ENCODE peak calls at places on chromosomes 3 and 15, in four cellular contexts. C is CD4-positive, alpha-beta memory T cell; J is MG63; G is spleen. E is an unnamed sample. For H3K9me3, the result is how much of the 10 kb centered on the place peaks cover.

GRCh38 chr3:65412591-65412990 is 626.1 kb downstream of the MAGI1 start:
- DNase-seq in C (no peak), J (no peak), G (no peak), E (no peak)

GRCh38 chr3:119700269-119700919 is 2.4 kb upstream of the CFAP91 start:
- DNase-seq in C (peak), J (peak), G (no peak), E (no peak)

GRCh38 chr15:96147267-96147666 is 183.2 kb upstream of the NR2F2 start:
- DNase-seq in C (no peak), J (no peak), G (no peak), E (no peak)

GRCh38 chr15:50134524-50135024 is 15.5 kb upstream of the ATP8B4 start:
- DNase-seq in C (no peak), J (no peak), G (no peak), E (peak)

GRCh38 chr3:191383104-191383503 is 52.8 kb upstream of the UTS2B start:
- DNase-seq in C (no peak), J (no peak), G (no peak), E (no peak)

GRCh38 chr3:183244219-183244618 is 8.8 kb upstream of the B3GNT5 start:
- DNase-seq in C (no peak), J (no peak), G (no peak), E (no peak)

GRCh38 chr3:61877359-61877770 is 316.0 kb downstream of the PTPRG start:
- DNase-seq in C (no peak), J (no peak), G (no peak), E (no peak)

GRCh38 chr3:22627993-22628499 is 575.1 kb upstream of the UBE2E2 start:
- DNase-seq in C (no peak), J (no peak), G (no peak), E (no peak)

GRCh38 chr3:151766454-151766853 is 32.7 kb downstream of the AADACL2 start:
- DNase-seq in C (no peak), J (no peak), G (no peak), E (no peak)

GRCh38 chr3:122679467-122680291 is 960 bp upstream of the PARP14 start:
- DNase-seq in C (peak), J (peak), G (peak), E (no peak)

GRCh38 chr15:68650901-68651709 is 72.3 kb downstream of the CORO2B start:
- DNase-seq in C (peak), J (no peak), G (peak), E (no peak)

GRCh38 chr3:111890051-111890580 is 31.1 kb downstream of the PHLDB2 start:
- DNase-seq in C (no peak), J (peak), G (no peak), E (no peak)

GRCh38 chr3:194990454-194991337 is 280.3 kb downstream of the XXYLT1 start:
- DNase-seq in C (no peak), J (no peak), G (no peak), E (no peak)

GRCh38 chr3:143099213-143099612 is 20.4 kb upstream of the CHST2 start:
- DNase-seq in C (no peak), J (no peak), G (no peak), E (no peak)

GRCh38 chr3:143099690-143100089 is 19.9 kb upstream of the CHST2 start:
- DNase-seq in C (no peak), J (no peak), G (no peak), E (no peak)

GRCh38 chr3:143105170-143105569 is 14.4 kb upstream of the CHST2 start:
- DNase-seq in C (no peak), J (no peak), G (no peak), E (no peak)

GRCh38 chr3:143101792-143102381 is 17.7 kb upstream of the CHST2 start:
- DNase-seq in C (no peak), J (no peak), G (no peak), E (no peak)

DNA sequence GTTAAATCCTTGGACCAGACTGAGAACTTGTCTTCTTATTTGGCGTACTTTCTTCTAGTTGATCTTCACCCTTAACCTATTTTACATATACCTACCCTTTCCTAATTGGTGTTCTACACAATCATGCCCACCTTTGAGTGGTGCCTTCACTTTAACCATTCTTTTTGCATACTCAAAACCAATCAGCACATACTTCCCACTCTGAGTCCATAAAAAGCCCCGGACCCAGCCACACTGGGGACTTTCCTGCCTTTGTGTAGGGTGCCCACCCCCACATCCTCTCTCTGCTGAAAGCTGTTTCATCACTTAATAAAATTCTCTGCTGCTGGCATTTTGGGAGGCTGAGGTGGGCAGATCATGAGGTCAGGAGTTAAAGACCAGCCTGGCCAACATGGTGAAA is 15.9 kb upstream of the CHST2 start:
- DNase-seq in C (no peak), J (no peak), G (no peak), E (no peak)
- H3K9me3 ChIP-seq in C (under half), J (under half), G (under half), E (under half)

DNA sequence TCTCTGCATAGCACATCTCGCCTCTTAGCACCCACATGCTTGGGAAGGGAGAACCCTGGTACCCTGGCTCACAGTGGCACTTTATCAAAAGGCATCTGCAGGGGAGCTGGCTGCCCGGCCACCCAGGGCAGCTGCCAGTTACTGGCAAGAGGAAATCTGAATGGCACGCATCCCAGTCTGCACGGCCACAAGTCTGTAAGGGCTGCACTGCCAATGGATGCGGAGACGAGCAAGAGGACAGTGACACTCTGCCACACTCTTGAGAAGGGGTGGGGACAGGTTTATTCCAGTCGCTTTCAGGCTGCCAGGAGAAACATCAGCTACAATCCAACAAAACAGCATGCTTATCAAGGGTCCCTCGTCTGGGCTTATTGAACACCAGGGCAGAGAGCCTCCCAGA is 356.0 kb downstream of the OCA2 start:
- DNase-seq in C (no peak), J (no peak), G (no peak), E (no peak)
- H3K9me3 ChIP-seq in C (under half), J (under half), G (under half), E (under half)

GRCh38 chr3:30684361-30684760 is 78.0 kb downstream of the TGFBR2 start:
- DNase-seq in C (no peak), J (no peak), G (no peak), E (no peak)
- H3K9me3 ChIP-seq in C (under half), J (under half), G (under half), E (under half)

GRCh38 chr15:56228352-56228751 is 15.3 kb downstream of the RFX7 start:
- DNase-seq in C (no peak), J (no peak), G (no peak), E (no peak)
- H3K9me3 ChIP-seq in C (under half), J (half or more), G (half or more), E (under half)

GRCh38 chr15:74543583-74543982 is 2.6 kb downstream of the ARID3B start:
- DNase-seq in C (peak), J (no peak), G (no peak), E (no peak)
- H3K9me3 ChIP-seq in C (under half), J (under half), G (under half), E (under half)

GRCh38 chr15:74844319-74845207 is 1.6 kb upstream of the ULK3 start:
- DNase-seq in C (no peak), J (no peak), G (no peak), E (no peak)
- H3K9me3 ChIP-seq in C (under half), J (under half), G (under half), E (under half)

DNA sequence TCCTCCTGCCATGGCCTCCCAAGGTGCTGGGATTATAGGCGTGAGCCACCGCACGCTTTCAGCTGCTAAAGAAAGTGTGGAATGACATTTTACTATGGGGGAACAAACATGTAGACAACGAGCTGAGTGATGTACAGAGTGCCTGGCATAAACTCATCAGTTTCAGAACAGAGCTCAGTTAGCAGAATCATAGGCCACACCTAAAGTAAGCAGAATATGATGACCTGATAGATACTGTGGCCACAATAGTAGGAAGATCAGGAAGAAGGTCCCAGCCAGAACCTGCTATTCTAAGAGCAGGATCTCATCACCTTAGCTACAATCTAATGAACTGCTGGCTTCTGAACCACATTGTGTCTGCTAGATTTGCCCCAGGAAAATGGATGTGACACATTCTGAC is 158.3 kb downstream of the TPRG1 start:
- DNase-seq in C (no peak), J (no peak), G (no peak), E (no peak)
- H3K9me3 ChIP-seq in C (under half), J (under half), G (under half), E (under half)

GRCh38 chr15:47577476-47577875 is 139.8 kb upstream of the SEMA6D start:
- DNase-seq in C (no peak), J (no peak), G (no peak), E (no peak)

GRCh38 chr15:47571241-47571640 is 146.1 kb upstream of the SEMA6D start:
- DNase-seq in C (no peak), J (no peak), G (no peak), E (no peak)

GRCh38 chr15:47582283-47582682 is 135.0 kb upstream of the SEMA6D start:
- DNase-seq in C (no peak), J (no peak), G (no peak), E (no peak)

GRCh38 chr15:47573673-47574072 is 143.6 kb upstream of the SEMA6D start:
- DNase-seq in C (no peak), J (no peak), G (no peak), E (no peak)

DNA sequence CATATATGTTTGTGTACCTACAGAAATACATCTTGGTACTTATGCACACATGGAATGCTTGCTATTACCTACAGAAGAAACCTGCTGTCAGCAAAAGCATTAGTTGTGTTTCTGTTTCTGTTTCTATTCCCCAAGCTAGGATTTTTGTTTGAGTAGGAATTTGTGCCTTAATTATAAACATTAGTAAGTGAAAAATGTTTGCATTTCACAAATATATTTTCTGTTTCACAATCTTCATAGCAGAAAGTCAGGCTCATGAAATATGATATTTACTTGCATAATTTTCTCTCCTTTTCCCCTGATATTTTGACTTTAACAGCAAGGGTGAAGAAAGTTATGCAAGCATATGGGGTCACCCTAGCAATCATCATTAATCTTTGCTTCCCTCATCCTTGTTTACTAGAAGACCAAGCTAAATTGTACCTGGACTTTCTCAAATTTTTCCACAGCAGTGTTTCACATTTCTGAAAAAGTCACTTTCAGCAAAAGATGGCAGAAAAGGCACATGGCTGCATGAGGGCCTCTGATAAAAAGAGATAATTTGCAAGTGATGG is 140.3 kb upstream of the SEMA6D start:
- DNase-seq in C (no peak), J (no peak), G (no peak), E (no peak)
- H3K9me3 ChIP-seq in C (under half), J (under half), G (under half), E (under half)

GRCh38 chr3:197611255-197611654 is 55.5 kb upstream of the BDH1 start:
- DNase-seq in C (no peak), J (no peak), G (no peak), E (no peak)

GRCh38 chr3:197613187-197613586 is 57.4 kb upstream of the BDH1 start:
- DNase-seq in C (peak), J (no peak), G (no peak), E (no peak)

GRCh38 chr3:197615430-197615829 is 59.7 kb upstream of the BDH1 start:
- DNase-seq in C (no peak), J (no peak), G (no peak), E (no peak)
- H3K9me3 ChIP-seq in C (under half), J (under half), G (under half), E (under half)

DNA sequence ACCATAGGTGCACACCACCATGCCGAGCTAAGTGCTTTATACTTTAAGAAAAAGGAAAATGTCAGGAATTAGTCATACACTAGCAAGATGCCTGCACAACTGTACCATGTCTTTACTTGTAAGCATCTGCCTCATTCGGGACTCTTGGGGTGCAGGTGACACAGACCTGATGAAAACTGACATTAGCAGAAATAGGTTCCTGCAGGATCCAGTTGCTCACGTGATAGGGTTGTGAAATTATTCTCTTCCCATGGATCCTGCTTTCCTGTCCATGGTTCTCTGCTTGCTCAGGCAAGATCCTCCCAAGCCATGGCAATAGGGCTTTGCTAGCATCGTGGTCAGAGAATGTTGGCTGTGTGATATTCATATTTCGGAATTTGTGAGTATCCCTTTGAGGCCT is 10.2 kb upstream of the LHFPL4 start:
- DNase-seq in C (no peak), J (no peak), G (no peak), E (no peak)
- H3K9me3 ChIP-seq in C (under half), J (under half), G (under half), E (under half)